ENCODE peak calls at places on chromosomes 16 and 17, in eight cellular contexts. V is HFFc6; Z is NCI-H446; B is cardiac muscle cell; I is stimulated activated naive CD4-positive, alpha-beta T cell; Q is T-helper 2 cell; N is activated T-cell treated with anti-CD3 and anti-CD28 coated beads for 1 hour; Y is iris pigment epithelial cell. P is an unnamed sample.

GRCh38 chr17:44304651-44305050 is 3.8 kb upstream of the RUNDC3A start:
- DNase-seq in V (no peak), Z (peak; percentile 54), B (no peak), I (no peak), Q (no peak), N (no peak), Y (no peak), P (no peak)

GRCh38 chr16:75497558-75497957 is 2.3 kb upstream of the CHST6 start:
- DNase-seq in V (no peak), Z (peak; percentile 86), B (no peak), I (no peak), Q (no peak), N (no peak), Y (no peak), P (no peak)

GRCh38 chr17:76371656-76372628 is 12.5 kb upstream of the SPHK1 start:
- DNase-seq in V (peak; percentile 93), Z (no peak), B (peak; percentile 89), I (no peak), Q (no peak), N (no peak), Y (peak; percentile 98), P (peak; percentile 99)

GRCh38 chr17:32189343-32189742 is 47.0 kb downstream of the RHOT1 start:
- DNase-seq in V (no peak), Z (no peak), B (no peak), I (no peak), Q (no peak), N (no peak), Y (no peak), P (no peak)

GRCh38 chr17:50677851-50678375 is 29.8 kb downstream of the ANKRD40 start:
- DNase-seq in V (no peak), Z (no peak), B (no peak), I (no peak), Q (no peak), N (no peak), Y (no peak), P (no peak)

GRCh38 chr16:3173892-3174617 is 13.9 kb upstream of the OR1F1 start:
- DNase-seq in V (no peak), Z (peak; percentile 58), B (no peak), I (no peak), Q (no peak), N (no peak), Y (no peak), P (no peak)

GRCh38 chr17:82320956-82321927 is 3.8 kb upstream of the CD7 start:
- DNase-seq in V (no peak), Z (no peak), B (peak; percentile 28), I (peak; percentile 85), Q (peak; percentile 73), N (peak; percentile 71), Y (no peak), P (no peak)

GRCh38 chr16:50204426-50205108 is 51.5 kb downstream of the TENT4B start:
- DNase-seq in V (peak; percentile 44), Z (no peak), B (no peak), I (no peak), Q (no peak), N (no peak), Y (no peak), P (no peak)

GRCh38 chr17:69609495-69610315 is 195.2 kb downstream of the MAP2K6 start:
- DNase-seq in V (peak; percentile 38), Z (peak; percentile 55), B (peak; percentile 36), I (no peak), Q (no peak), N (no peak), Y (peak; percentile 60), P (peak; percentile 33)